ENCODE peak calls at places on chromosomes 5 and 9, in eight cellular contexts. E is transverse colon, L is substantia nigra, H is dorsolateral prefrontal cortex, Y is GM23248, C is neuronal stem cell, U is PC-9, A is thoracic aorta. N is an unnamed sample.

GRCh38 chr9:5364294-5364990 is 24.8 kb upstream of the RLN1 start:
- DNase-seq in U (no peak), A (no peak), H (no peak), C (no peak), Y (peak), E (no peak), L (no peak), N (no peak)

GRCh38 chr5:90844931-90845330 is 286.3 kb downstream of the ADGRV1 start:
- DNase-seq in H (no peak), U (no peak), A (no peak), C (no peak), L (no peak), Y (no peak), E (no peak), N (no peak)

GRCh38 chr5:57420821-57421220 is 61.8 kb downstream of the ACTBL2 start:
- DNase-seq in Y (peak), H (no peak), L (no peak), C (no peak), E (no peak), U (no peak), A (no peak), N (no peak)

GRCh38 chr5:123283031-123283430 is 140.2 kb downstream of the CEP120 start:
- DNase-seq in L (no peak), Y (peak), U (no peak), H (no peak), A (no peak), C (no peak), E (no peak), N (no peak)

GRCh38 chr9:137243626-137244485 is 2.8 kb downstream of the TUBB4B start:
- DNase-seq in Y (peak), A (no peak), C (no peak), L (no peak), E (peak), U (no peak), H (no peak), N (no peak)

GRCh38 chr5:31192442-31192841 is 1.0 kb upstream of the CDH6 start:
- DNase-seq in A (no peak), C (no peak), H (no peak), U (no peak), E (no peak), Y (no peak), L (no peak), N (no peak)

GRCh38 chr5:96927008-96927407 is 8.9 kb upstream of the LNPEP start:
- DNase-seq in H (no peak), A (no peak), Y (peak), L (no peak), E (no peak), U (no peak), C (no peak), N (no peak)

GRCh38 chr9:77864096-77864889 is 167.3 kb downstream of the GNAQ start:
- DNase-seq in E (no peak), Y (no peak), L (no peak), C (no peak), U (no peak), H (no peak), A (no peak), N (no peak)

GRCh38 chr9:133098104-133098754 is 22.8 kb downstream of the RALGDS start:
- DNase-seq in L (no peak), C (no peak), E (no peak), A (no peak), H (no peak), Y (no peak), U (no peak), N (no peak)

GRCh38 chr5:109655841-109656240 is 33.9 kb upstream of the MAN2A1 start:
- DNase-seq in L (no peak), H (no peak), U (no peak), Y (peak), C (no peak), E (no peak), A (no peak), N (no peak)
- H3K27ac ChIP-seq in L (peak), H (peak), U (no peak), Y (no peak), C (no peak), E (no peak), A (peak), N (no peak)

GRCh38 chr5:66960373-66961137 is 236.0 kb downstream of the CD180 start:
- DNase-seq in H (no peak), U (no peak), C (no peak), A (no peak), Y (peak), E (peak), L (no peak), N (no peak)

GRCh38 chr5:66956439-66956838 is 240.2 kb downstream of the CD180 start:
- DNase-seq in U (no peak), Y (no peak), E (no peak), C (no peak), L (no peak), A (no peak), H (no peak), N (no peak)

GRCh38 chr5:66958984-66959641 is 237.5 kb downstream of the CD180 start:
- DNase-seq in C (no peak), U (peak), H (peak), Y (peak), E (no peak), A (no peak), L (no peak), N (no peak)

GRCh38 chr5:66958126-66958983 is 238.2 kb downstream of the CD180 start:
- DNase-seq in L (no peak), A (no peak), U (no peak), H (no peak), E (no peak), C (no peak), Y (peak), N (no peak)

DNA sequence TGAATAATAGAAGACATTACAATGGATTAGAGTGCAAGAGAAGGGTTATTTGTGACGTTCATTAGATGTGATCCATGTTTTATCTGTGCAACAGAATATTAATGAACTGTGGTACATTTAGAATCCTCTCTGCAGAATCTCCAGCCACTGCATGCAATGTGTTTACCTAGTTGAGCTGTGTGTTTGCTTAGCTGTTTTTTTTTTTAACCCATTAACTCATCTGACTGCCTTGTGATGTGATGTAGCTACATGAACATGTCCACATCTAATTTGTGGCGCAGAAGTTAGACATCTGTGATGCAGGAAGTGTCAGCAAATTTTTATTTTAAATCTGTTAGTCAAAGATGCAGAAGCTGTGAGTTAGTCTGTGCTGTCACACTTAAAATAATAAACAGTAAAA is 236.9 kb downstream of the CD180 start:
- DNase-seq in C (no peak), A (no peak), H (no peak), E (no peak), Y (peak), U (no peak), L (no peak), N (no peak)
- H3K27ac ChIP-seq in C (no peak), A (peak), H (peak), E (peak), Y (peak), U (peak), L (no peak), N (no peak)

GRCh38 chr9:92508018-92508417 is 25.7 kb upstream of the ASPN start:
- DNase-seq in L (no peak), Y (no peak), C (no peak), H (no peak), E (no peak), U (no peak), A (no peak), N (no peak)
- H3K27ac ChIP-seq in L (no peak), Y (peak), C (no peak), H (peak), E (peak), U (peak), A (peak), N (no peak)

DNA sequence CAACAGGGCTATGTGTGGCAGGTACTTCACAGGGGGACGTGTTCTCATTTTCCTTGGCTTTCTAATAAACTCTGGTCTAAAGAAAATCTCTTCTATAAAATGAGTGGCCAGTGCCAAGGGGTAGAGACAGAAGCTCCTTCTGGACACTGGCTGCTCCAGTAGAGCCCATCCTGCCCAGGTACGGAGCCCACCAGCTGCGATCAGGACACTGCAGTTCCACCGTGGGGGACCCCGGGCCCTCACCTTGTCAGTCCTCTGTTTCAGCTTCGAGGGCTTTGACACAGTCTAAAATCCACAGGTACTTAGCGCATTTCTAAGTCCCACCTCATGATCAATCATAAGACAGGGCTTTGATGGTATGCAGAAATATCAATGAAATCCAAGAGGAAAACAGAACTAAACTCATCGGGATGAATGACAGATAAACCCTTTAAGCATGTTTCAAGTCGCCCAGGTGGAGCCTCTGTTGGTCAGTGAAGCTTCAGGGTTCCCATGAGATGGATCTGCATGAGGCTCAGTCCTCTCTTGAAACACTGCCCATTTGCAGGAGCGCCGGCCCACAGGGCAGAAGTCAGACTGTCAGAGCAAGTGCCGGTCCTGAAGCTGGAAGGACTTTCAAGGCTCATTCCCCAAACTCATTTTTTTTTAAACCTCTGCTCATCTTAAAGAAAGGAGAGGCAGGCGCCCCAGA is 20.3 kb upstream of the TERT start:
- DNase-seq in C (no peak), A (no peak), L (no peak), E (no peak), U (no peak), H (peak), Y (no peak), N (no peak)
- H3K27ac ChIP-seq in C (no peak), A (no peak), L (no peak), E (peak), U (peak), H (no peak), Y (no peak), N (no peak)

GRCh38 chr5:112202694-112203093 is 216.4 kb downstream of the EPB41L4A start:
- DNase-seq in Y (no peak), A (no peak), H (no peak), L (no peak), E (no peak), C (no peak), U (no peak), N (no peak)

GRCh38 chr5:112203229-112203628 is 215.8 kb downstream of the EPB41L4A start:
- DNase-seq in H (no peak), Y (no peak), U (no peak), A (no peak), L (no peak), C (no peak), E (no peak), N (no peak)

GRCh38 chr5:112210430-112211005 is 208.6 kb downstream of the EPB41L4A start:
- DNase-seq in H (no peak), E (peak), L (no peak), A (peak), U (peak), C (peak), Y (peak), N (no peak)

GRCh38 chr5:112208699-112209615 is 210.1 kb downstream of the EPB41L4A start:
- DNase-seq in A (no peak), C (no peak), U (no peak), H (no peak), L (no peak), E (no peak), Y (peak), N (no peak)

GRCh38 chr5:112205840-112206239 is 213.2 kb downstream of the EPB41L4A start:
- DNase-seq in L (no peak), H (no peak), C (no peak), Y (no peak), U (no peak), A (no peak), E (no peak), N (no peak)
- H3K27ac ChIP-seq in L (no peak), H (no peak), C (no peak), Y (no peak), U (no peak), A (no peak), E (no peak), N (no peak)

GRCh38 chr9:83218411-83219090 is 155.6 kb upstream of the RASEF start:
- DNase-seq in C (no peak), H (no peak), U (peak), E (no peak), A (no peak), Y (no peak), L (no peak), N (no peak)
- H3K27ac ChIP-seq in C (no peak), H (no peak), U (no peak), E (no peak), A (no peak), Y (no peak), L (no peak), N (no peak)